ENCODE peak calls at places on chromosomes 12 and 14, in four cellular contexts. O is Peyer's patch; K is effector memory CD4-positive, alpha-beta T cell; B is cardiac fibroblast. A is an unnamed sample.

GRCh38 chr12:102564026-102564425 is 83.7 kb upstream of the IGF1 start:
- DNase-seq in O (no peak), K (no peak), B (no peak), A (no peak)

GRCh38 chr12:57864382-57864781 is 17.9 kb upstream of the CTDSP2 start:
- DNase-seq in O (no peak), K (no peak), B (peak), A (no peak)

GRCh38 chr14:61544448-61545202 is 150.7 kb upstream of the HIF1A start:
- DNase-seq in O (no peak), K (no peak), B (no peak), A (peak)

GRCh38 chr12:53336137-53336785 is at the start of gene SP7:
- DNase-seq in O (no peak), K (no peak), B (no peak), A (no peak)

GRCh38 chr12:65875635-65876034 is 51.4 kb downstream of the HMGA2 start:
- DNase-seq in O (no peak), K (no peak), B (peak), A (no peak)

GRCh38 chr14:90573385-90574105 is 176.7 kb downstream of the CALM1 start:
- DNase-seq in O (no peak), K (no peak), B (no peak), A (no peak)

GRCh38 chr12:64826234-64826633 is 1.8 kb downstream of the TBC1D30 start:
- DNase-seq in O (no peak), K (no peak), B (peak), A (no peak)

GRCh38 chr14:53525608-53526007 is 372.5 kb upstream of the DDHD1 start:
- DNase-seq in O (no peak), K (no peak), B (peak), A (no peak)

GRCh38 chr12:53751336-53752191 is at the start of gene CISTR:
- DNase-seq in O (peak), K (no peak), B (no peak), A (no peak)

GRCh38 chr14:69355955-69356321 is 42.2 kb downstream of the ERH start:
- DNase-seq in O (no peak), K (no peak), B (peak), A (peak)

GRCh38 chr12:100716949-100717732 is 77.4 kb upstream of the ANO4 start:
- DNase-seq in O (no peak), K (no peak), B (peak), A (no peak)

GRCh38 chr12:54988402-54989054 is 4.0 kb upstream of the TESPA1 start:
- DNase-seq in O (peak), K (no peak), B (peak), A (no peak)

GRCh38 chr14:65103150-65103760 is 938 bp upstream of the MAX start:
- DNase-seq in O (no peak), K (no peak), B (peak), A (no peak)

GRCh38 chr12:20011200-20011599 is 357.1 kb upstream of the PDE3A start:
- DNase-seq in O (no peak), K (no peak), B (no peak), A (no peak)

GRCh38 chr12:123513805-123514204 is 19.7 kb downstream of the RILPL1 start:
- DNase-seq in O (no peak), K (no peak), B (no peak), A (no peak)

GRCh38 chr12:27688671-27689070 is 7.6 kb upstream of the REP15 start:
- DNase-seq in O (no peak), K (no peak), B (no peak), A (no peak)

GRCh38 chr12:71392521-71393145 is 47.0 kb upstream of the LGR5 start:
- DNase-seq in O (no peak), K (no peak), B (peak), A (no peak)

GRCh38 chr12:53105256-53105655 is 2.0 kb downstream of the SOAT2 start:
- DNase-seq in O (no peak), K (no peak), B (no peak), A (no peak)

GRCh38 chr14:73364559-73364958 is 93.8 kb downstream of the NUMB start:
- DNase-seq in O (no peak), K (no peak), B (no peak), A (no peak)

GRCh38 chr14:75022655-75023054 is 19.9 kb downstream of the EIF2B2 start:
- DNase-seq in O (no peak), K (no peak), B (peak), A (no peak)

GRCh38 chr12:33752854-33753253 is 269.4 kb upstream of the ALG10 start:
- DNase-seq in O (no peak), K (no peak), B (no peak), A (no peak)

GRCh38 chr12:52630609-52631200 is 12.3 kb upstream of the KRT73 start:
- DNase-seq in O (no peak), K (no peak), B (peak), A (peak)

GRCh38 chr12:110249716-110250225 is 31.3 kb upstream of the ATP2A2 start:
- DNase-seq in O (no peak), K (no peak), B (no peak), A (peak)

GRCh38 chr12:69157023-69157655 is 82.2 kb upstream of the CPSF6 start:
- DNase-seq in O (peak), K (peak), B (peak), A (peak)

GRCh38 chr12:92199846-92200576 is 54.4 kb upstream of the BTG1 start:
- DNase-seq in O (no peak), K (no peak), B (peak), A (no peak)

GRCh38 chr12:122951406-122951805 is 14.9 kb downstream of the ABCB9 start:
- DNase-seq in O (no peak), K (no peak), B (peak), A (no peak)

GRCh38 chr12:25806271-25806670 is 152.2 kb upstream of the RASSF8 start:
- DNase-seq in O (no peak), K (no peak), B (peak), A (no peak)

GRCh38 chr14:80364274-80364673 is 153.0 kb upstream of the DIO2 start:
- DNase-seq in O (no peak), K (no peak), B (peak), A (no peak)

GRCh38 chr12:114407566-114408411 is 1.8 kb upstream of the TBX5 start:
- DNase-seq in O (no peak), K (no peak), B (no peak), A (no peak)
- H3K4me3 ChIP-seq in O (no peak), K (no peak), B (no peak), A (no peak)

DNA sequence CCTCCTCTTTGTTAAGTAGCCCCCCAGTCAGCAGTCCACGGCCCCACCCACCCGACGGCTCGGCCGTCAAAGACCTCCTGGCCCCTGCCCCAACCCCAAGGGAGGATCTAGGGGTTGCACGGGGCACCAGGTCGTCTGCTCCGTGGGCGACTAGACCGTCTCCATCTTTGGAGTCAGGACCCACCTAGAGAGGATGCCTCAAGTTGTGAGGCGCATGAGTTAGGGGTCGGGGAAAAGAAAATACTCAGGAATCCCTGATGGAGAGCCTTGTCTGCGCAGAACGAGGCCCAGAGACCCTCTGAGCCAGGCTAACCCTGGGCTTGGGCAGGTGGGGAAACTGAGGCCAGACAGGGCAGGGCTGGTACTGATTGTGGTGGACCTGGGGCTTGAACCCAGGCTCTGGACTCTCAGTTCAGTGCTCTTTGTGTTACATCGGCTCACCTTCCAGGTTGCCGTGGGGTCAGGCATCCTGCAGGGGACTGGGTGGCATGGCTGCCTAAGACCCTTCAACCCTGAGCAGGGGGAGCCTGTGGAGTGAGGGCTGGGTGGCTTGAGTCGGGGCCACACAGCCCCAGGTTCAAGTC is 838 bp downstream of the OTUB2 start:
- DNase-seq in O (no peak), K (no peak), B (no peak), A (no peak)
- H3K4me3 ChIP-seq in O (peak), K (peak), B (peak), A (peak)

GRCh38 chr14:34912182-34912581 is 37.0 kb upstream of the BAZ1A start:
- DNase-seq in O (no peak), K (no peak), B (no peak), A (no peak)

GRCh38 chr14:34911209-34912150 is 36.3 kb upstream of the BAZ1A start:
- DNase-seq in O (no peak), K (no peak), B (peak), A (no peak)

GRCh38 chr14:34912966-34913365 is 37.8 kb upstream of the BAZ1A start:
- DNase-seq in O (no peak), K (no peak), B (no peak), A (no peak)

DNA sequence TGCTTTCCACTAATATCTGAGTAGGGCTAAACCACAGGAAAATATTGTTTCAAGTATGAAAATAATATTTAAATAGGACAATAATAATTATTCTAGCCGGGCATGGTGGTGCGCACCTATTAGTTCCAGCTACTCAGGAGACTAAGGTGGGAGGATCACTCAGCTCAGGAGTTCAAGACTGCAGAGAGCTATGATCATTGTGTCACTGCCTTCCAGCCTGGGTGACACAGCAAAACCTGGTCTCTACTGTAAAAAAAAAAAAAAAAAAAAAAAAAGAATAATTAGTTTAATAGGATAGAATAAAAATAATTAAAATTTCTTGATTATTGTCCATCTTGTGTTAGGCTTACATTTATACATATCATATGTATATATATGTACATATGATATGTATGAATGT is 38.5 kb upstream of the BAZ1A start:
- DNase-seq in O (no peak), K (no peak), B (no peak), A (no peak)
- H3K4me3 ChIP-seq in O (no peak), K (no peak), B (no peak), A (no peak)

GRCh38 chr12:51390457-51391046 is 654 bp downstream of the GALNT6 start:
- DNase-seq in O (no peak), K (no peak), B (no peak), A (no peak)

GRCh38 chr12:51389302-51389999 is 1.8 kb downstream of the GALNT6 start:
- DNase-seq in O (no peak), K (no peak), B (peak), A (no peak)

GRCh38 chr12:51388826-51389225 is 2.4 kb downstream of the GALNT6 start:
- DNase-seq in O (no peak), K (no peak), B (no peak), A (no peak)

GRCh38 chr12:51392556-51393237 is 1.5 kb upstream of the GALNT6 start:
- DNase-seq in O (peak), K (no peak), B (peak), A (no peak)

DNA sequence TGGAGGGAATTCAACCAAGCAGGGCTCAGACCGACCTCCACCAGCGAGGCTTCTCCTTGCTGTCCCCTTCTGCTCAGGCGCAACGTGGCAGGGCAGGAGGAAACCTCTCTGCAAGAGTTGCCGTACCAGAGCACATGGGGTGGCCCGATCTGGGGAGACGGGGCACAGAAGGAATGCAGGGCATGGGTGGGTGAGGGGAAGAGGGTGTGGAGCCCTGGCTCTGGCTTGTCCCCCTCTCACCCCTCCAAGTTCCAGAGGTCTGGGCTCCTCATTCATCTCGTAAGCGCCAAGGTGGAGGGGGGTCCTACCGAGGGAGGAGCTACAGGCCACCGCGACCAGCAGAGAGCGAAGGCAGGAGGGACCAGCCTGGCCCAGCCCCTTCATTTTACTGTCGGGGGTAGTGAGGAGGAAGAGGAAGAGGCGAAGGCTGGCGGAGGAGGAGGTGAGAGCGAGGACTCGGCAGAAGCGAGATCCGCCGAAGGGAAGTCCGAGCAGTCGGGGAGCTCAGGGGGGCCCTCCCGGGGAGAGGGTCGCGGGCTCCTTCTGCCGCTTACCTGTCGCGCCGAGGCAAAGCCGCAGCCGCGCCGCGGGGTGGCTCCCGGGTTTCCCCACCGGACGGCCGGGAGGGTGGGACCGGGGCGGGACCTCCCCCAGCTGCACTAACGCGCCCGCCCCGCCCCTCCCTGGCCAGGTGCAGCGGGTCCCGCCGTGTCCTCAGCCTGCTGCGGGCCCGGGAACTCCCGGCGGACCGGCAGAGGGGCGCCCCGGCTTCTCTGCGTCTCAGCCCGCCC is at the start of gene GALNT6:
- DNase-seq in O (peak), K (peak), B (no peak), A (peak)
- H3K4me3 ChIP-seq in O (peak), K (peak), B (peak), A (peak)

DNA sequence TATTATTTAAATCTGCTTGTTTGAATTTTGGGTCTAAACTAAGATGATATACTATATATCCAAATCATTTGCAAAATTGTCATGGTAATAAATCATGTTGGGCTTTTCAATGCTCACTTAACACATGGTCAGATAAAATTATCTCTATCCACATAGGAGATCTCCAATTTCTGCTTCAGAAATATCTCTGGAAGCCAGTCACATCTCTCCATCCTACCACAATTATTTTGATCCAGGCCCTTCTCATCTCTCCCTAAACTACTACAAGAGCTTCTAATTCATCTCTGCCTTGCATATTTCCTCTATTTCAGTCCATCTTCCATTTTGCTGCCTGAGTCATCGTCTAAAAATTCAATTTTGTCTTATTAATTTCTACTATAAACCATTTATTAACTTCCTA is 3.8 kb downstream of the DCN start:
- DNase-seq in O (no peak), K (no peak), B (no peak), A (no peak)
- H3K4me3 ChIP-seq in O (peak), K (no peak), B (peak), A (peak)

GRCh38 chr12:114400925-114401324 is 5.0 kb downstream of the TBX5 start:
- DNase-seq in O (no peak), K (no peak), B (peak), A (no peak)

GRCh38 chr12:114397978-114398881 is 7.7 kb downstream of the TBX5 start:
- DNase-seq in O (no peak), K (no peak), B (no peak), A (no peak)

GRCh38 chr12:114401346-114402320 is 4.3 kb downstream of the TBX5 start:
- DNase-seq in O (no peak), K (no peak), B (no peak), A (no peak)

GRCh38 chr12:114399664-114400211 is 6.2 kb downstream of the TBX5 start:
- DNase-seq in O (no peak), K (no peak), B (no peak), A (no peak)

GRCh38 chr12:114400395-114400794 is 5.5 kb downstream of the TBX5 start:
- DNase-seq in O (no peak), K (no peak), B (no peak), A (no peak)
- H3K4me3 ChIP-seq in O (no peak), K (no peak), B (no peak), A (no peak)

GRCh38 chr12:46386360-46386867 is 13.8 kb upstream of the SLC38A2 start:
- DNase-seq in O (no peak), K (no peak), B (peak), A (no peak)

GRCh38 chr12:46387697-46388096 is 15.1 kb upstream of the SLC38A2 start:
- DNase-seq in O (peak), K (no peak), B (no peak), A (no peak)

GRCh38 chr12:46388427-46388992 is 15.9 kb upstream of the SLC38A2 start:
- DNase-seq in O (no peak), K (no peak), B (peak), A (no peak)

GRCh38 chr12:46385439-46385838 is 12.9 kb upstream of the SLC38A2 start:
- DNase-seq in O (no peak), K (no peak), B (no peak), A (no peak)

DNA sequence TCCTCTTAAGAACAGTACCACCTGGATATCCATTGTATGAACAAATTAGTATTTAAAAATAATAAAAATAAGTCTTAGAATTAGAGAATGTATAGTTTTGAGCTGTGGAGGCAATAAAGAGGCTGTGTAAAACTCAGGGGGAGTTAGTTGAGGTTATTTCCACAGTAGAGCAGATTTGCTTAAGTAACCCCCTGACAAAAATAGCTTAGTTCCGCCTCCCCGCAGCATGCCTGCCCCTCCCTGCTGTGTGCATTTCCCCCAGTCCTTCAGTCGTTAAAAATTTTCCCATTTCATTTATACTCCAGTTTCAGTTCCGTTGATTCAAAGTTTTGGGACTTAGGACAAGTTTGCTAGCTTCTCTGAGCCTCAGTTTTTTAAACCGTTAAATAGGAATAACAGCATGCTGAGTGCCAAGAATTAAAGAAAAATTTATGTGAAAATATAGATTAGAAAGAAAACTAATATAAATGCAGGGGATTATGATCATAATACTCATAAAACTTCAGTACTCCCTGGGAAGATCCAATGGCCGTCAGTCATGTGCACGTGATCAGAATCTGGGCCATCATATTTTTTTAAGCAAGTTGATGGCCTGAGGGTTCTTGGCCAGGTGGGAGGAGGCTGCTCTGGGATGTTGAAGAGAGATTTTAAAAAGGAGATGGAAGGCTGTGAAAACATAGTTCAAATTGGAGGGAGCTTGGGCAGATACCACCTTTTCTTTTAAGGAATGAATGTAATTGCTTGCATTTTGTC is 14.5 kb upstream of the SLC38A2 start:
- DNase-seq in O (peak), K (no peak), B (peak), A (no peak)
- H3K4me3 ChIP-seq in O (no peak), K (no peak), B (peak), A (no peak)